ENCODE peak calls at places on chromosomes 3 and 15, in four cellular contexts. U is HFFc6, L is mesendoderm, V is ureter. C is an unnamed sample.

GRCh38 chr3:94412966-94413720 is 350.3 kb downstream of the NSUN3 start:
- DNase-seq in V (no peak), L (peak), U (no peak), C (no peak)

GRCh38 chr3:43345246-43345645 is 58.9 kb downstream of the SNRK start:
- DNase-seq in U (no peak), V (no peak), L (no peak), C (no peak)

GRCh38 chr3:133271491-133271890 is 128.4 kb upstream of the BFSP2 start:
- DNase-seq in U (peak), L (peak), V (no peak), C (no peak)

GRCh38 chr3:14780927-14781507 is 37.7 kb upstream of the FGD5 start:
- DNase-seq in U (peak), L (peak), V (peak), C (no peak)

GRCh38 chr15:66836476-66837030 is 134.5 kb downstream of the SMAD6 start:
- DNase-seq in U (no peak), L (no peak), V (no peak), C (peak)

GRCh38 chr3:105827959-105828358 is 40.9 kb downstream of the CBLB start:
- DNase-seq in U (peak), L (peak), V (no peak), C (peak)

GRCh38 chr15:56496635-56497034 is 31.7 kb upstream of the MNS1 start:
- DNase-seq in L (peak), V (no peak), U (peak), C (no peak)

GRCh38 chr3:183697610-183698317 is at the start of gene YEATS2:
- DNase-seq in L (peak), U (peak), V (peak), C (peak)

GRCh38 chr15:69576035-69576526 is 123.5 kb downstream of the RPLP1 start:
- DNase-seq in L (no peak), U (no peak), V (peak), C (peak)

GRCh38 chr15:41981373-41982132 is 9.2 kb upstream of the EHD4 start:
- DNase-seq in V (peak), U (no peak), L (no peak), C (no peak)

GRCh38 chr3:179811321-179812095 is 158.7 kb downstream of the USP13 start:
- DNase-seq in U (peak), L (peak), V (no peak), C (no peak)

GRCh38 chr3:195253981-195254432 is 17.0 kb downstream of the XXYLT1 start:
- DNase-seq in L (no peak), U (no peak), V (no peak), C (no peak)

GRCh38 chr3:126858887-126859286 is 124.0 kb upstream of the PLXNA1 start:
- DNase-seq in V (no peak), U (peak), L (peak), C (no peak)

GRCh38 chr3:187952849-187953248 is 201.1 kb upstream of the LPP start:
- DNase-seq in V (no peak), U (no peak), L (no peak), C (no peak)

GRCh38 chr15:48865387-48866079 is 12.4 kb upstream of the EID1 start:
- DNase-seq in L (peak), V (no peak), U (peak), C (no peak)

GRCh38 chr15:47431501-47431900 is 285.8 kb upstream of the SEMA6D start:
- DNase-seq in U (peak), V (no peak), L (no peak), C (no peak)

GRCh38 chr3:115227046-115227445 is 80.0 kb upstream of the ZBTB20 start:
- DNase-seq in V (no peak), L (no peak), U (no peak), C (no peak)

GRCh38 chr3:131174752-131175151 is 148.1 kb downstream of the NEK11 start:
- DNase-seq in V (no peak), L (peak), U (no peak), C (no peak)

GRCh38 chr3:104911376-104911775 is 455.3 kb upstream of the ALCAM start:
- DNase-seq in U (peak), V (no peak), L (no peak), C (no peak)

GRCh38 chr3:184377374-184377773 is 633 bp downstream of the THPO start:
- DNase-seq in V (no peak), U (no peak), L (no peak), C (no peak)

GRCh38 chr3:13223574-13224237 is 150.5 kb upstream of the IQSEC1 start:
- DNase-seq in V (no peak), L (no peak), U (no peak), C (peak)

GRCh38 chr3:123884258-123884831 is at the start of gene MYLK:
- DNase-seq in U (peak), L (peak), V (peak), C (peak)

GRCh38 chr3:123791417-123791816 is 92.7 kb downstream of the MYLK start:
- DNase-seq in V (no peak), U (peak), L (no peak), C (no peak)

GRCh38 chr3:158749526-158749925 is 17.3 kb upstream of the RARRES1 start:
- DNase-seq in L (no peak), U (no peak), V (peak), C (no peak)

GRCh38 chr3:33030802-33031201 is 66.1 kb downstream of the GLB1 start:
- DNase-seq in V (no peak), L (peak), U (no peak), C (no peak)

GRCh38 chr3:14391033-14391432 is 11.4 kb upstream of the SLC6A6 start:
- DNase-seq in V (peak), U (peak), L (no peak), C (peak)

GRCh38 chr3:12195231-12195630 is 36.5 kb upstream of the TIMP4 start:
- DNase-seq in U (no peak), V (no peak), L (peak), C (no peak)

GRCh38 chr15:38860253-38860652 is 295.6 kb upstream of the RASGRP1 start:
- DNase-seq in U (no peak), L (no peak), V (no peak), C (no peak)

GRCh38 chr3:183924543-183924942 is 39.9 kb upstream of the PARL start:
- DNase-seq in U (no peak), L (no peak), V (no peak), C (no peak)

GRCh38 chr15:45320581-45320980 is 57.8 kb downstream of the GATM start:
- DNase-seq in L (no peak), V (no peak), U (no peak), C (no peak)

GRCh38 chr3:171804618-171805389 is 5.5 kb downstream of the PLD1 start:
- DNase-seq in V (no peak), U (no peak), L (no peak), C (peak)

GRCh38 chr15:89017370-89018066 is 70.7 kb upstream of the ABHD2 start:
- DNase-seq in L (peak), V (peak), U (peak), C (peak)

GRCh38 chr3:177468331-177468730 is 271.0 kb upstream of the TBL1XR1 start:
- DNase-seq in U (peak), L (peak), V (no peak), C (no peak)

GRCh38 chr3:88863196-88863595 is 244.2 kb upstream of the EPHA3 start:
- DNase-seq in L (no peak), U (no peak), V (no peak), C (no peak)

GRCh38 chr3:35649405-35649804 is 10.1 kb downstream of the ARPP21 start:
- DNase-seq in L (no peak), V (no peak), U (no peak), C (no peak)

GRCh38 chr3:30597131-30597768 is 9.2 kb upstream of the TGFBR2 start:
- DNase-seq in U (peak), V (no peak), L (no peak), C (no peak)

GRCh38 chr15:45790325-45790943 is 155.6 kb downstream of the SQOR start:
- DNase-seq in V (no peak), U (no peak), L (peak), C (no peak)

GRCh38 chr3:159266779-159267178 is 464.9 kb downstream of the MFSD1 start:
- DNase-seq in V (no peak), L (peak), U (peak), C (no peak)

C was measured in ovary.